ENCODE peak calls at places on chromosomes 1 and 21, in nine cellular contexts. Y is ovary; H is neural progenitor cell; B is thyroid gland; X is RWPE1; C is substantia nigra; N is effector memory CD4-positive, alpha-beta T cell; K is GM23248; I is CD8-positive, alpha-beta T cell. M is an unnamed sample.

GRCh38 chr1:25645641-25646400 is 29.2 kb downstream of the MAN1C1 start:
- DNase-seq in Y (no peak), H (no peak), B (peak), X (no peak), C (no peak), N (no peak), K (no peak), I (no peak), M (no peak)

GRCh38 chr1:230356190-230356589 is 69.9 kb downstream of the PGBD5 start:
- DNase-seq in Y (no peak), H (no peak), B (no peak), X (no peak), C (no peak), N (no peak), K (no peak), I (no peak), M (no peak)

GRCh38 chr1:173638043-173639021 is 3.2 kb downstream of the TEX50 start:
- DNase-seq in Y (no peak), H (no peak), B (no peak), X (no peak), C (no peak), N (no peak), K (no peak), I (no peak), M (no peak)

GRCh38 chr1:56852478-56852877 is 2.1 kb upstream of the C8A start:
- DNase-seq in Y (no peak), H (no peak), B (no peak), X (no peak), C (no peak), N (no peak), K (no peak), I (no peak), M (no peak)

GRCh38 chr1:24673336-24673735 is 30.2 kb downstream of the SRRM1 start:
- DNase-seq in Y (no peak), H (no peak), B (no peak), X (peak), C (no peak), N (no peak), K (peak), I (no peak), M (no peak)

GRCh38 chr1:106524631-106525030 is 531.8 kb upstream of the PRMT6 start:
- DNase-seq in Y (no peak), H (no peak), B (no peak), X (no peak), C (no peak), N (no peak), K (no peak), I (no peak), M (no peak)

GRCh38 chr21:29164330-29164942 is 34.0 kb downstream of the MAP3K7CL start:
- DNase-seq in Y (no peak), H (peak), B (no peak), X (peak), C (no peak), N (no peak), K (peak), I (no peak), M (no peak)

GRCh38 chr1:82597620-82598019 is 796.9 kb downstream of the ADGRL2 start:
- DNase-seq in Y (no peak), H (no peak), B (no peak), X (no peak), C (no peak), N (no peak), K (no peak), I (no peak), M (no peak)

GRCh38 chr1:43383449-43383848 is 6.2 kb downstream of the MED8 start:
- DNase-seq in Y (no peak), H (no peak), B (no peak), X (no peak), C (peak), N (no peak), K (no peak), I (no peak), M (no peak)

GRCh38 chr1:56483104-56483503 is 96.3 kb downstream of the PLPP3 start:
- DNase-seq in Y (no peak), H (no peak), B (no peak), X (no peak), C (no peak), N (no peak), K (no peak), I (no peak), M (no peak)

GRCh38 chr1:47483651-47484050 is 45.8 kb downstream of the FOXD2 start:
- DNase-seq in Y (no peak), H (no peak), B (no peak), X (no peak), C (no peak), N (no peak), K (no peak), I (no peak), M (no peak)

GRCh38 chr1:100187912-100188311 is 9.9 kb upstream of the LRRC39 start:
- DNase-seq in Y (no peak), H (no peak), B (peak), X (no peak), C (peak), N (no peak), K (peak), I (no peak), M (peak)

GRCh38 chr21:35208810-35209517 is 159.9 kb upstream of the RUNX1 start:
- DNase-seq in Y (no peak), H (no peak), B (no peak), X (no peak), C (no peak), N (no peak), K (peak), I (no peak), M (no peak)

GRCh38 chr1:42730002-42730401 is 10.0 kb downstream of the CLDN19 start:
- DNase-seq in Y (no peak), H (no peak), B (no peak), X (no peak), C (no peak), N (no peak), K (no peak), I (no peak), M (no peak)

GRCh38 chr21:42495765-42496119 is 282 bp downstream of the RSPH1 start:
- DNase-seq in Y (no peak), H (no peak), B (no peak), X (peak), C (no peak), N (no peak), K (peak), I (no peak), M (no peak)

GRCh38 chr21:38756746-38757145 is 49.0 kb upstream of the ETS2 start:
- DNase-seq in Y (no peak), H (no peak), B (no peak), X (peak), C (no peak), N (no peak), K (peak), I (no peak), M (no peak)

GRCh38 chr21:38758815-38759214 is 46.9 kb upstream of the ETS2 start:
- DNase-seq in Y (no peak), H (no peak), B (no peak), X (no peak), C (no peak), N (no peak), K (no peak), I (no peak), M (no peak)

GRCh38 chr21:38751379-38752050 is 54.2 kb upstream of the ETS2 start:
- DNase-seq in Y (no peak), H (no peak), B (peak), X (no peak), C (no peak), N (no peak), K (no peak), I (no peak), M (no peak)

GRCh38 chr21:38752051-38752505 is 53.7 kb upstream of the ETS2 start:
- DNase-seq in Y (no peak), H (no peak), B (no peak), X (no peak), C (no peak), N (no peak), K (no peak), I (no peak), M (no peak)

GRCh38 chr21:38753114-38754100 is 52.3 kb upstream of the ETS2 start:
- DNase-seq in Y (peak), H (no peak), B (no peak), X (no peak), C (no peak), N (no peak), K (no peak), I (no peak), M (no peak)
- H3K27ac ChIP-seq in Y (peak), H (no peak), B (no peak), X (peak), C (no peak), N (no peak), K (no peak), I (no peak), M (no peak)

GRCh38 chr1:21524686-21525339 is 15.6 kb downstream of the ALPL start:
- DNase-seq in Y (no peak), H (peak), B (peak), X (no peak), C (peak), N (no peak), K (no peak), I (no peak), M (no peak)

GRCh38 chr1:21521717-21522060 is 12.5 kb downstream of the ALPL start:
- DNase-seq in Y (no peak), H (no peak), B (no peak), X (no peak), C (no peak), N (no peak), K (no peak), I (no peak), M (no peak)

GRCh38 chr1:21524220-21524619 is 15.0 kb downstream of the ALPL start:
- DNase-seq in Y (no peak), H (no peak), B (no peak), X (no peak), C (no peak), N (no peak), K (no peak), I (no peak), M (no peak)

GRCh38 chr1:21522525-21523038 is 13.4 kb downstream of the ALPL start:
- DNase-seq in Y (no peak), H (no peak), B (no peak), X (no peak), C (no peak), N (no peak), K (no peak), I (no peak), M (no peak)

GRCh38 chr1:21523297-21523813 is 14.1 kb downstream of the ALPL start:
- DNase-seq in Y (no peak), H (no peak), B (no peak), X (no peak), C (no peak), N (no peak), K (no peak), I (no peak), M (no peak)
- H3K27ac ChIP-seq in Y (no peak), H (no peak), B (no peak), X (no peak), C (no peak), N (no peak), K (no peak), I (no peak), M (no peak)

GRCh38 chr1:195903203-195903602 is 705.0 kb downstream of the KCNT2 start:
- DNase-seq in Y (no peak), H (no peak), B (no peak), X (no peak), C (no peak), N (no peak), K (no peak), I (no peak), M (no peak)
- H3K27ac ChIP-seq in Y (no peak), H (no peak), B (no peak), X (no peak), C (no peak), N (no peak), K (no peak), I (no peak), M (no peak)

GRCh38 chr1:36323636-36324321 is at the start of gene EVA1B:
- DNase-seq in Y (peak), H (peak), B (peak), X (peak), C (peak), N (peak), K (peak), I (peak), M (peak)

GRCh38 chr1:36322085-36322785 is 1.2 kb downstream of the EVA1B start:
- DNase-seq in Y (peak), H (peak), B (no peak), X (no peak), C (no peak), N (no peak), K (peak), I (no peak), M (peak)

GRCh38 chr1:36322786-36323635 is 434 bp downstream of the EVA1B start:
- DNase-seq in Y (peak), H (peak), B (peak), X (no peak), C (no peak), N (no peak), K (peak), I (peak), M (peak)

GRCh38 chr1:36326499-36326898 is 3.1 kb upstream of the EVA1B start:
- DNase-seq in Y (no peak), H (no peak), B (peak), X (no peak), C (no peak), N (no peak), K (peak), I (no peak), M (no peak)

GRCh38 chr1:36324322-36324802 is 917 bp upstream of the EVA1B start:
- DNase-seq in Y (peak), H (no peak), B (no peak), X (no peak), C (no peak), N (no peak), K (no peak), I (peak), M (no peak)
- H3K27ac ChIP-seq in Y (peak), H (no peak), B (peak), X (peak), C (no peak), N (no peak), K (no peak), I (no peak), M (no peak)

DNA sequence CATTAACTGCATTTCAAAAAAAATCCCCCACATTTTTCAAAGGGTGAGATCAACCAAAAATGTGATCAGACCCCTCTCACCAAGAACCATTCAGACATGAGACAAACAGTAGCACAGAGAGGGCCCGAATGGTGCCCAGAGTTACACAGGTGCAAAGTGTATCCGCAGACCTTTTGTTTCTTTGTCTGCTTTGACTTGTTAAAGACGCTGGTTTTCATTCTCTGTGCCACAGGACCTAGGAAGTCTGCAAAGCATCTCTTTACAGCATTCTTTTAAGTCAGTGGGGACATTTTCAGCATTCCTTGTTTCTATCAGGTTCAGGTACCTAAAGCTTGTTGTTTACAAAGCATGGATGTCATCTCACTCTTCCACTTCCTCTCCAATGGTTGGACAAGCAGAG is 87.2 kb upstream of the MAP1LC3C start:
- DNase-seq in Y (no peak), H (peak), B (no peak), X (no peak), C (no peak), N (no peak), K (no peak), I (no peak), M (no peak)
- H3K27ac ChIP-seq in Y (no peak), H (no peak), B (no peak), X (no peak), C (no peak), N (no peak), K (no peak), I (no peak), M (no peak)

M was measured in pancreas.